ENCODE peak calls at places on chromosomes 16 and 17, in nine cellular contexts. V is naive B cell; Y is central memory CD4-positive, alpha-beta T cell; E is activated gamma-delta T cell treated with Interleukin-2 at 50 U/mL for 16 hours; Z is AML-193; P is HTR-8/SVneo; C is stimulated activated CD8-positive, alpha-beta memory T cell treated with anti-CD3 and anti-CD28 coated beads, Interleukin-7, amount 100 ng/mL, for 24 hours; A is anterior cingulate cortex; W is EL. R is an unnamed sample.
A peak's percentile ranks its signal among the peaks of the same experiment; 100 is the strongest.

GRCh38 chr16:3131755-3132377 is 3.0 kb upstream of the ZNF213 start:
- DNase-seq in V (no peak), Y (no peak), E (peak; percentile 34), Z (peak; percentile 62), P (no peak), C (no peak), A (no peak), W (peak; percentile 38), R (peak; percentile 67)

GRCh38 chr16:1048442-1049112 is 24.0 kb upstream of the SSTR5 start:
- DNase-seq in V (no peak), Y (no peak), E (no peak), Z (no peak), P (no peak), C (no peak), A (peak; percentile 84), W (peak; percentile 13), R (peak; percentile 17)

GRCh38 chr17:1720856-1721386 is 3.6 kb upstream of the WDR81 start:
- DNase-seq in V (peak; percentile 62), Y (peak; percentile 60), E (peak; percentile 67), Z (no peak), P (no peak), C (peak; percentile 38), A (peak; percentile 24), W (peak; percentile 52), R (peak; percentile 55)

GRCh38 chr16:1030381-1030901 is 42.1 kb upstream of the SSTR5 start:
- DNase-seq in V (no peak), Y (no peak), E (no peak), Z (no peak), P (no peak), C (no peak), A (no peak), W (no peak), R (no peak)

GRCh38 chr17:75908201-75908600 is 3.5 kb upstream of the MRPL38 start:
- DNase-seq in V (no peak), Y (no peak), E (no peak), Z (no peak), P (no peak), C (no peak), A (no peak), W (no peak), R (no peak)

GRCh38 chr16:64092284-64092683 is 1029.6 kb downstream of the CDH11 start:
- DNase-seq in V (no peak), Y (no peak), E (no peak), Z (no peak), P (no peak), C (no peak), A (no peak), W (peak; percentile 84), R (no peak)

GRCh38 chr16:11561440-11561797 is 25.3 kb downstream of the LITAF start:
- DNase-seq in V (no peak), Y (no peak), E (no peak), Z (no peak), P (no peak), C (no peak), A (no peak), W (peak; percentile 66), R (no peak)

GRCh38 chr16:30778549-30779244 is 8.3 kb downstream of the ZNF629 start:
- DNase-seq in V (no peak), Y (no peak), E (no peak), Z (no peak), P (no peak), C (no peak), A (no peak), W (peak; percentile 20), R (peak; percentile 81)

GRCh38 chr17:19768046-19768782 is 20.1 kb upstream of the ALDH3A1 start:
- DNase-seq in V (no peak), Y (peak; percentile 4), E (no peak), Z (no peak), P (no peak), C (no peak), A (no peak), W (no peak), R (no peak)